ENCODE peak calls at places on chromosomes 7 and 10, in eight cellular contexts. F is cardiac muscle cell, V is colonic mucosa, T is sigmoid colon, R is Panc1, A is stomach, X is Caco-2, Y is neural progenitor cell. P is an unnamed sample. For H3K4me1, the result is how much of the 10 kb centered on the place peaks cover.

GRCh38 chr7:112001089-112001826 is 204.9 kb downstream of the DOCK4 start:
- DNase-seq in F (no peak), V (no peak), T (no peak), R (peak), A (no peak), X (no peak), Y (no peak), P (no peak)

GRCh38 chr10:74377476-74377875 is 226.5 kb downstream of the ADK start:
- DNase-seq in F (no peak), V (no peak), T (no peak), R (no peak), A (no peak), X (no peak), Y (no peak), P (no peak)

GRCh38 chr10:59134302-59134701 is 42.1 kb upstream of the PHYHIPL start:
- DNase-seq in F (no peak), V (no peak), T (no peak), R (no peak), A (no peak), X (no peak), Y (no peak), P (no peak)

GRCh38 chr10:128529225-128529624 is 403.0 kb upstream of the MKI67 start:
- DNase-seq in F (no peak), V (no peak), T (no peak), R (no peak), A (no peak), X (no peak), Y (no peak), P (no peak)

GRCh38 chr10:130072247-130072646 is 38.4 kb downstream of the C10orf143 start:
- DNase-seq in F (no peak), V (no peak), T (no peak), R (no peak), A (no peak), X (no peak), Y (no peak), P (no peak)

GRCh38 chr7:89623018-89623672 is 531.1 kb upstream of the STEAP1 start:
- DNase-seq in F (peak), V (no peak), T (no peak), R (peak), A (no peak), X (peak), Y (peak), P (no peak)

GRCh38 chr10:5645375-5645774 is 21.0 kb downstream of the ASB13 start:
- DNase-seq in F (no peak), V (peak), T (peak), R (no peak), A (peak), X (no peak), Y (no peak), P (no peak)

GRCh38 chr10:128337860-128338378 is 211.7 kb upstream of the MKI67 start:
- DNase-seq in F (peak), V (no peak), T (peak), R (no peak), A (no peak), X (no peak), Y (no peak), P (no peak)

GRCh38 chr10:86400705-86401587 is 34.4 kb upstream of the GRID1 start:
- DNase-seq in F (peak), V (peak), T (peak), R (no peak), A (peak), X (no peak), Y (peak), P (peak)

GRCh38 chr10:102859911-102860310 is 5.9 kb downstream of the BORCS7 start:
- DNase-seq in F (no peak), V (no peak), T (no peak), R (no peak), A (no peak), X (no peak), Y (no peak), P (no peak)

GRCh38 chr10:119207713-119208552 is 562 bp downstream of the GRK5 start:
- DNase-seq in F (peak), V (peak), T (peak), R (no peak), A (peak), X (peak), Y (peak), P (peak)

GRCh38 chr7:123569352-123569999 is 11.9 kb upstream of the NDUFA5 start:
- DNase-seq in F (no peak), V (no peak), T (no peak), R (no peak), A (no peak), X (no peak), Y (no peak), P (no peak)

GRCh38 chr7:142587578-142588191 is 161.6 kb upstream of the PRSS1 start:
- DNase-seq in F (peak), V (peak), T (no peak), R (no peak), A (no peak), X (peak), Y (peak), P (peak)

GRCh38 chr7:119232091-119232490 is 1007.6 kb downstream of the ANKRD7 start:
- DNase-seq in F (no peak), V (no peak), T (no peak), R (no peak), A (no peak), X (no peak), Y (no peak), P (no peak)

GRCh38 chr7:37333075-37333474 is 115.6 kb downstream of the ELMO1 start:
- DNase-seq in F (no peak), V (no peak), T (no peak), R (no peak), A (no peak), X (no peak), Y (no peak), P (no peak)

GRCh38 chr7:11436317-11436716 is 395.7 kb downstream of the THSD7A start:
- DNase-seq in F (no peak), V (no peak), T (no peak), R (no peak), A (no peak), X (no peak), Y (no peak), P (no peak)

GRCh38 chr10:21519981-21520436 is 5.5 kb downstream of the SKIDA1 start:
- DNase-seq in F (no peak), V (no peak), T (no peak), R (no peak), A (no peak), X (no peak), Y (peak), P (no peak)

GRCh38 chr10:126904807-126905686 is at the start of gene DOCK1:
- DNase-seq in F (peak), V (peak), T (peak), R (no peak), A (peak), X (peak), Y (peak), P (no peak)

GRCh38 chr7:112160771-112161150 is 45.4 kb downstream of the DOCK4 start:
- DNase-seq in F (no peak), V (no peak), T (no peak), R (no peak), A (no peak), X (no peak), Y (no peak), P (no peak)

GRCh38 chr7:93851536-93851935 is 39.0 kb downstream of the TFPI2 start:
- DNase-seq in F (no peak), V (no peak), T (no peak), R (no peak), A (no peak), X (no peak), Y (no peak), P (no peak)

GRCh38 chr10:21464134-21464533 is 61.3 kb downstream of the SKIDA1 start:
- DNase-seq in F (no peak), V (no peak), T (peak), R (no peak), A (no peak), X (no peak), Y (no peak), P (no peak)

GRCh38 chr10:83182076-83182475 is 957.2 kb upstream of the GHITM start:
- DNase-seq in F (no peak), V (no peak), T (no peak), R (no peak), A (no peak), X (no peak), Y (no peak), P (no peak)

DNA sequence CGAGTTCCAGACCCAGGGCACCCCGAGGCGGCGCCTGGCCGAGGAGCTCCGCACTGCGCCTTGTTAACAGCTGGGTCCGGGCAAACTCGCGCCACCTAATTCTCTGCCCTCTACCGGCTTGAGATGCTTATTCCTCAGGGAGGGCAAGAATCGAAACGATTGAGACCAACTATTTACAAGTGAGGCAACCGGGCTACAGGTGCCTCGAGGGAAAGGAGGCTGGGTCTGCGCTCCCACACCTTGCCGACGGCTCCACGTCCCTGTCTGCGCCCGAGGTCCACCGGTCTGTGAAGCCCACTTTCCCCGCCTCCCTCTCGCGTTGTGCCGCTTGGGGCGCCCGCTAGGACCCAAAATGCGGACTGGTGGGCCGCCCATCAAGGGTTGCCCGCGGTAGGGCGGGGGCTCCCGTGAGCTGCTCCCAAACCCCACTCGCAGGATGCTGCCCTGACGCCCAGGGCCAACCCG is 527 bp downstream of the AKR1B1 start:
- DNase-seq in F (peak), V (peak), T (peak), R (no peak), A (peak), X (no peak), Y (peak), P (peak)
- H3K4me1 ChIP-seq in F (under half), V (under half), T (under half), R (under half), A (under half), X (under half), Y (under half), P (under half)

DNA sequence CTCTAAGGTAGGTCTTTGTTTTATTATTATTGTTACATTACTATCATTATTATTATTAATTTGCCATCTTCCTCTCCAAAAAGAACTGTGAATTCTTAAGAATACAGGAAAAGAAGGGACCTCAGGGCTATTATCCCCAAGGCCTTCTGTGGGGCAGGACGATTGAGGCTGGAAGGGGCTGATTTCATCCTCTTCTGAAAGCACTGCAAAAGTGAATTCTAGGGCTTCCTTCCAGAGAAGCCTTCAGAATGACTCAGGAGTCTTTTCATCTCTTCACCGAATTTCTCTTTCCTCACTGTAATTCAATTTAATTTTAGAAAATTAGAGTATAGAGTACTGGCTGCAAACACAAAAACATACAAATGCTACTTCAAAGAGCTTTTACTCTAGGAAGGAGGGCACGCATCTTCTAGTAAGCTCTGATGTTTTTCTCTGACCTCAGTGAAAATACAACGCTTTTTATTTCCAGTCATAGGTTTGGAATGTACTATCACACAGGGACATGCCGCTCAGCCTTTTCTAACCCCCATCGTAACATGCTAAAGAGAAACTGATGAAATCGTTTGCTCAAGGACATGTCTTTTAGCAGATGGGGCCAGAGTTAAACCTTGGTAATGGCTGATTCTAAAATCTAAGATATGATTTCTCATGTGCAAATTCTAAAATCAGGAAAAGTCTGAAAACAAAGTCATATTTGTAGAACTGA is 280.3 kb upstream of the PITRM1 start:
- DNase-seq in F (no peak), V (peak), T (no peak), R (no peak), A (no peak), X (no peak), Y (no peak), P (no peak)
- H3K4me3 ChIP-seq in F (no peak), V (no peak), T (no peak), R (peak), A (no peak), X (no peak), Y (no peak), P (no peak)

DNA sequence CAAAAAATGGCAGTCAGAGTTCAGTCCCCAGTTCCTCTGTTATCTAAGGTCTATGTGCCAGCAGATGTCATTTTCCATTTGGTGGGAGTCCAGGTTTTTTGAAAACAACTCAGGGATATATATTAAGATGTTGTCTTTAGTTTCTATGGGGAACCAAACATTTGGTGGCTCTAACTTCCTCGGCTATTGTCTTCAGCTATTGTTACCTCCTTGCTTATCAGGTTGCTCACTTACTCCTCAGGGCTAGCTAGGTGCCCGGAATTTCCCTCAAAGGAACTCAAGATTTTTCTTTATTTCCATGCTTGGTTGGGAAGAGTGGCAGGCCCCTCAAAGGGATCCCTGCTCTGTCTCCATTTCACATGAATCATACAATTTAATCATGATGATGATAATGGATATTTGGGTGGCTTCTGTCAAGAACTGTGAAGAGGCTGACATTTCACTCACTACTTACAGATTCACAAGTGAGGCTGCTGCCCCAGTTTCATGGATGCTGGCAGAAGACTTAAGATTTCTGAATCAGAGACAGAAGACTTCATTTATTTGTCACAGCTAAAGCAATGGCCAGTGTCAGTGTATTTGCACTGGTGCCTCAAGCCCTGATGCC is 182.8 kb downstream of the PKD1L1 start:
- DNase-seq in F (no peak), V (no peak), T (no peak), R (no peak), A (no peak), X (no peak), Y (no peak), P (no peak)
- H3K4me1 ChIP-seq in F (under half), V (under half), T (under half), R (under half), A (under half), X (under half), Y (under half), P (under half)

GRCh38 chr7:207418-208127 is 15.2 kb downstream of the FAM20C start:
- DNase-seq in F (no peak), V (no peak), T (no peak), R (no peak), A (no peak), X (no peak), Y (peak), P (no peak)
- H3K4me3 ChIP-seq in F (no peak), V (no peak), T (no peak), R (no peak), A (no peak), X (no peak), Y (no peak), P (no peak)

GRCh38 chr7:364536-364935 is 74.6 kb downstream of the FOXL3 start:
- DNase-seq in F (no peak), V (no peak), T (no peak), R (no peak), A (no peak), X (no peak), Y (no peak), P (no peak)
- H3K4me1 ChIP-seq in F (under half), V (under half), T (under half), R (under half), A (under half), X (under half), Y (under half), P (half or more)

DNA sequence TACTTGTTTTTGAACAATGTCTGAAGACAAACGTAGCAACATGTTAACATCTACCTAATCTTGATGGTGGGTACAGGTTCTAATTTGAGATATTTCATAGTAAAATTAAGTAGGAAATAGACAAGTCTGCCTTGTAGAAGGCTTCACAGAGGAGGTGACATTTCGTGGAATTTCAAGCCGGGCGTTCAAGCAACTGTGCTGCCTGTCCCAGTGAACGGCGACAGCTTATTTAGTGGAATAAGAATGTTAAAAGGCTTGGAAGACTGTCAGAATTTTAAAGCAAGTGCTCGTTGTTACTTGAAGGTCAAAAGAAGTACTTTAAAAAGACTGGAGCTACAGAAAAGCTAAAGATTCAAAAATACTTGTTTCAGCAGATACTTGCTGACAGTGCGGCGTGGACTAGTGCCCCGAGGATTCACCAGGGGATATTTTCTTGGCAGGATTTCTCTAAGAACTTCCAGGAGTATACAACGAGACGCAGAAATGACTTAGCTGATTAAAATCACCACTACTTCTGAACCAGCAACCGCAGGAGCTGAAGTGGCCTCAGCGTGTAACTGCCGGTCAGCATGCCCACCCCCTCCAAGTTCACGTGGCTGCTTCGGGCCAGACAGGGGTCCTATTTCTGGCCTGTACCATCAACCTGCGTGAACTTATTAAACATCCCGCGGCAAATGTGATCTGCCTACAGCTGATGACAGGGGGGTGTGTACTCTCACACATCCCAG is 46.5 kb downstream of the CTBP2 start:
- DNase-seq in F (peak), V (no peak), T (no peak), R (no peak), A (peak), X (no peak), Y (no peak), P (no peak)
- H3K4me3 ChIP-seq in F (no peak), V (no peak), T (no peak), R (no peak), A (no peak), X (no peak), Y (no peak), P (no peak)

DNA sequence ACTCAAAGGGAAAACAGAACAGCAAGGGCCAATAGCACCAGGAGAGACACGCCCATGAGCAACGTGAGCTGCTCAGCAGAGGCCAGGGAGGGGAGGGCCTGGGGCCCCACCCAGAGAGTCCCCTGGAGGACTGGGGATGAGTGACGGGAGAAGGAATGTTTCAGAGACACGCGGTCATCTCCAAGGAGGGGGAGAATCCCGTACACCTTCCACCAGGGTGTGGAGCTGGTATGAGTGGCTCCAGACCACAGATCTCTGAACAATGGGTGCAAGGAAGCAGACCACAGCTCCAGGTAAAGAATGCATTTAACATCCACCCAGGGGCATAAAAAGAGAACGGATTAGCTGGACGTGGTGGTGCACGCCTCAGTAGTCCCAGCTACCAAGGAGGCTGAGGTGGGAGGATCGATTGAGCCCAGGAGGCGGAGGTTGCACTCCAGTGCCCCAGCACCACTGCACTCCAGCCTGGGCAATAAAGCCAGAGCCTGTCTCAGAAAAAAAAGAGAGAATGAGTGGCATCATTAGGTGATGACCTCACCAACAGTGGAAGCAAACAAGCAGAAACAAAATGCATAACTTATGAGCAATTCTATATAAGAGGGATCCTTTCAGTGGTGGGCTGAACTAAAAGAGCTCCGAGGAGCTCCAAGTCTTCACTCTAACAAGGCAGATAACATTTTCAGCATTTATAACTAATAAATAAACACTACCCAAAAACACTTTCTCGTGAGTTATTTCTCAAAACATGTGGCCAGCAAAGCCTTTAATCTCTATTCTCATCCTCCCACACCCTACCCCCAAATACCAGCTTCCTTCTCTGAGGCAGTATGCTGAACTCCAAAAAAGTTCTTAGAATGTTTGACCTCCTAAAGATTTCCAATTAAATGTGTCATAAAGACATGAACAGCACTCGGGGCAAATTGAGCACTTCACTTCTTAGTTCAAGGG is 12.5 kb downstream of the PSAP start:
- DNase-seq in F (no peak), V (no peak), T (no peak), R (no peak), A (no peak), X (no peak), Y (no peak), P (no peak)
- H3K4me1 ChIP-seq in F (half or more), V (under half), T (half or more), R (half or more), A (half or more), X (half or more), Y (half or more), P (under half)

GRCh38 chr7:28708033-28708451 is 250.1 kb downstream of the TRIL start:
- DNase-seq in F (no peak), V (no peak), T (peak), R (no peak), A (no peak), X (no peak), Y (no peak), P (no peak)

GRCh38 chr7:28707291-28707690 is 250.8 kb downstream of the TRIL start:
- DNase-seq in F (no peak), V (no peak), T (no peak), R (no peak), A (no peak), X (no peak), Y (no peak), P (no peak)

GRCh38 chr7:28706607-28707006 is 251.5 kb downstream of the TRIL start:
- DNase-seq in F (no peak), V (no peak), T (no peak), R (no peak), A (no peak), X (no peak), Y (no peak), P (no peak)

GRCh38 chr7:28703054-28703765 is 254.9 kb downstream of the TRIL start:
- DNase-seq in F (no peak), V (no peak), T (no peak), R (no peak), A (no peak), X (no peak), Y (no peak), P (no peak)

DNA sequence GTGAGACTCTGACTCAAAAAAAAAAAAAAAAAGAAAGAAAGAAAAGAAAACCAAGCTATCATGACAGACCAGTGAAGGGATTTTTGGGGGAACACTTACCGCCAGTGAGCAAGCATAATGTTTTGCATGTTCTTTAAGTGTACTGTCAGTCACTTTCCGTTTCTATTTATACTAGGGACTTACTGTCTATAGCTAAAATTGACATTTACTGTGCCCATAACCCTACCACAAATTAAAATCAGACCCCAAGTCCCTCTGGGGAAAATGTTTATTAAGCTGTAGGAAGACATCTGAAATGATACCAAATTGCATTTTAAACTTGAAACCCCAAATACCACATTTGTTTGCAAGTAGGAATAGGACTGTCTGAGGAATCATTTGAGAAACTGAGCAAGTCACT is 252.8 kb downstream of the TRIL start:
- DNase-seq in F (no peak), V (no peak), T (no peak), R (no peak), A (no peak), X (no peak), Y (no peak), P (no peak)
- H3K4me3 ChIP-seq in F (no peak), V (no peak), T (no peak), R (no peak), A (no peak), X (no peak), Y (no peak), P (no peak)